ENCODE peak calls at places on chromosome 12, in nine cellular contexts. O is astrocyte of the spinal cord; K is DMS53; Z is dorsolateral prefrontal cortex; E is renal cortical epithelial cell; S is hypothalamus; X is WERI-Rb-1; C is activated effector memory CD4-positive, alpha-beta T cell treated with anti-CD3 and anti-CD28 coated beads, Interleukin-2, amount 50 U/mL, for 16 hours; J is D721Med. L is an unnamed sample.

GRCh38 chr12:6324936-6325750 is 14.7 kb downstream of the PLEKHG6 start:
- DNase-seq in O (no peak), K (no peak), Z (no peak), E (no peak), S (no peak), X (no peak), C (no peak), J (no peak), L (no peak)

GRCh38 chr12:77151030-77151429 is 85.7 kb upstream of the E2F7 start:
- DNase-seq in O (no peak), K (no peak), Z (no peak), E (peak; percentile 1), S (no peak), X (no peak), C (no peak), J (no peak), L (no peak)

GRCh38 chr12:81296556-81297305 is 218.9 kb downstream of the ACSS3 start:
- DNase-seq in O (peak; percentile 85), K (peak; percentile 70), Z (no peak), E (peak; percentile 26), S (no peak), X (no peak), C (no peak), J (no peak), L (no peak)

GRCh38 chr12:54725233-54725843 is 77.2 kb upstream of the DCD start:
- DNase-seq in O (no peak), K (peak; percentile 67), Z (no peak), E (peak; percentile 25), S (no peak), X (peak; percentile 14), C (no peak), J (no peak), L (no peak)

GRCh38 chr12:27896419-27896990 is 76.0 kb downstream of the PTHLH start:
- DNase-seq in O (no peak), K (no peak), Z (no peak), E (no peak), S (no peak), X (no peak), C (no peak), J (no peak), L (no peak)

GRCh38 chr12:42143401-42144173 is 1.1 kb downstream of the GXYLT1 start:
- DNase-seq in O (peak; percentile 47), K (peak; percentile 80), Z (no peak), E (peak; percentile 33), S (no peak), X (no peak), C (no peak), J (no peak), L (no peak)

GRCh38 chr12:68451261-68452091 is 119.3 kb upstream of the MDM1 start:
- DNase-seq in O (peak; percentile 76), K (no peak), Z (no peak), E (no peak), S (peak; percentile 12), X (no peak), C (peak; percentile 68), J (no peak), L (no peak)

GRCh38 chr12:43329381-43329780 is 222.6 kb downstream of the ADAMTS20 start:
- DNase-seq in O (peak; percentile 39), K (no peak), Z (no peak), E (no peak), S (no peak), X (no peak), C (no peak), J (no peak), L (no peak)

GRCh38 chr12:98901189-98901588 is 256.1 kb downstream of the APAF1 start:
- DNase-seq in O (peak; percentile 15), K (peak; percentile 24), Z (no peak), E (no peak), S (no peak), X (no peak), C (no peak), J (no peak), L (no peak)

GRCh38 chr12:84497819-84498218 is 414.8 kb downstream of the SLC6A15 start:
- DNase-seq in O (no peak), K (peak; percentile 59), Z (no peak), E (no peak), S (no peak), X (no peak), C (no peak), J (no peak), L (no peak)

GRCh38 chr12:43856932-43857331 is 21.1 kb downstream of the TMEM117 start:
- DNase-seq in O (no peak), K (no peak), Z (no peak), E (peak; percentile 21), S (no peak), X (no peak), C (no peak), J (no peak), L (no peak)

GRCh38 chr12:122873540-122873939 is 22.4 kb downstream of the VPS37B start:
- DNase-seq in O (no peak), K (no peak), Z (no peak), E (no peak), S (no peak), X (no peak), C (peak; percentile 59), J (no peak), L (no peak)

GRCh38 chr12:113697646-113698504 is 226.2 kb upstream of the LHX5 start:
- DNase-seq in O (no peak), K (peak; percentile 87), Z (no peak), E (no peak), S (no peak), X (peak; percentile 96), C (no peak), J (peak; percentile 32), L (no peak)

GRCh38 chr12:112664569-112664968 is 127.0 kb upstream of the RPH3A start:
- DNase-seq in O (peak; percentile 1), K (peak; percentile 28), Z (no peak), E (no peak), S (no peak), X (no peak), C (no peak), J (no peak), L (no peak)

GRCh38 chr12:122862110-122862634 is 26.9 kb downstream of the HIP1R start:
- DNase-seq in O (no peak), K (no peak), Z (no peak), E (no peak), S (no peak), X (no peak), C (no peak), J (no peak), L (no peak)

GRCh38 chr12:59808317-59808910 is 212.6 kb downstream of the SLC16A7 start:
- DNase-seq in O (peak; percentile 47), K (peak; percentile 70), Z (no peak), E (peak; percentile 52), S (no peak), X (no peak), C (no peak), J (no peak), L (no peak)

L was measured in cerebellar nuclear complex.